ENCODE peak calls at places on chromosome 3, in four cellular contexts. One of them, this sample, is unnamed.

GRCh38 chr3:189249987-189250386 is 78.2 kb downstream of the TPRG1 start:
- DNase-seq in SK-N-SH: no peak
- DNase-seq in substantia nigra: no peak
- DNase-seq in activated naive CD4-positive, alpha-beta T cell treated with anti-CD3 and anti-CD28 coated beads, Interleukin-2, amount 10 ng/mL, durations not matched to agents 7 days and 5 days: no peak
- DNase-seq in this sample: no peak

GRCh38 chr3:25945836-25946235 is 155.9 kb downstream of the OXSM start:
- DNase-seq in SK-N-SH: no peak
- DNase-seq in activated naive CD4-positive, alpha-beta T cell treated with anti-CD3 and anti-CD28 coated beads, Interleukin-2, amount 10 ng/mL, durations not matched to agents 7 days and 5 days: no peak
- DNase-seq in substantia nigra: no peak
- DNase-seq in this sample: no peak

GRCh38 chr3:127456471-127457093 is 134.0 kb downstream of the TPRA1 start:
- DNase-seq in substantia nigra: no peak
- DNase-seq in activated naive CD4-positive, alpha-beta T cell treated with anti-CD3 and anti-CD28 coated beads, Interleukin-2, amount 10 ng/mL, durations not matched to agents 7 days and 5 days: no peak
- DNase-seq in SK-N-SH: no peak
- DNase-seq in this sample: no peak

GRCh38 chr3:45921158-45922038 is 21.9 kb upstream of the CXCR6 start:
- DNase-seq in substantia nigra: no peak
- DNase-seq in activated naive CD4-positive, alpha-beta T cell treated with anti-CD3 and anti-CD28 coated beads, Interleukin-2, amount 10 ng/mL, durations not matched to agents 7 days and 5 days: no peak
- DNase-seq in SK-N-SH: no peak
- DNase-seq in this sample: no peak

GRCh38 chr3:105253225-105253624 is 113.5 kb upstream of the ALCAM start:
- DNase-seq in SK-N-SH: no peak
- DNase-seq in substantia nigra: no peak
- DNase-seq in activated naive CD4-positive, alpha-beta T cell treated with anti-CD3 and anti-CD28 coated beads, Interleukin-2, amount 10 ng/mL, durations not matched to agents 7 days and 5 days: no peak
- DNase-seq in this sample: no peak

GRCh38 chr3:12579919-12580318 is 23.0 kb downstream of the MKRN2 start:
- DNase-seq in substantia nigra: no peak
- DNase-seq in SK-N-SH: no peak
- DNase-seq in activated naive CD4-positive, alpha-beta T cell treated with anti-CD3 and anti-CD28 coated beads, Interleukin-2, amount 10 ng/mL, durations not matched to agents 7 days and 5 days: no peak
- DNase-seq in this sample: no peak

GRCh38 chr3:51970606-51971300 is 3.1 kb downstream of the ABHD14B start:
- DNase-seq in substantia nigra: no peak
- DNase-seq in SK-N-SH: no peak
- DNase-seq in activated naive CD4-positive, alpha-beta T cell treated with anti-CD3 and anti-CD28 coated beads, Interleukin-2, amount 10 ng/mL, durations not matched to agents 7 days and 5 days: no peak
- DNase-seq in this sample: no peak

GRCh38 chr3:123026551-123027291 is 842 bp downstream of the SEMA5B start:
- DNase-seq in SK-N-SH: peak; percentile 79
- DNase-seq in substantia nigra: peak; percentile 20
- DNase-seq in activated naive CD4-positive, alpha-beta T cell treated with anti-CD3 and anti-CD28 coated beads, Interleukin-2, amount 10 ng/mL, durations not matched to agents 7 days and 5 days: peak; percentile 23
- DNase-seq in this sample: peak; percentile 84

GRCh38 chr3:193727089-193727488 is 134.1 kb downstream of the OPA1 start:
- DNase-seq in substantia nigra: no peak
- DNase-seq in activated naive CD4-positive, alpha-beta T cell treated with anti-CD3 and anti-CD28 coated beads, Interleukin-2, amount 10 ng/mL, durations not matched to agents 7 days and 5 days: no peak
- DNase-seq in SK-N-SH: no peak
- DNase-seq in this sample: no peak

GRCh38 chr3:140541975-140542653 is 135.8 kb upstream of the TRIM42 start:
- DNase-seq in SK-N-SH: no peak
- DNase-seq in activated naive CD4-positive, alpha-beta T cell treated with anti-CD3 and anti-CD28 coated beads, Interleukin-2, amount 10 ng/mL, durations not matched to agents 7 days and 5 days: no peak
- DNase-seq in substantia nigra: no peak
- DNase-seq in this sample: no peak

GRCh38 chr3:127389415-127389814 is 101.6 kb upstream of the PRR20G start:
- DNase-seq in SK-N-SH: no peak
- DNase-seq in substantia nigra: no peak
- DNase-seq in activated naive CD4-positive, alpha-beta T cell treated with anti-CD3 and anti-CD28 coated beads, Interleukin-2, amount 10 ng/mL, durations not matched to agents 7 days and 5 days: no peak
- DNase-seq in this sample: no peak

GRCh38 chr3:168186293-168186983 is 90.7 kb upstream of the GOLIM4 start:
- DNase-seq in substantia nigra: no peak
- DNase-seq in SK-N-SH: no peak
- DNase-seq in activated naive CD4-positive, alpha-beta T cell treated with anti-CD3 and anti-CD28 coated beads, Interleukin-2, amount 10 ng/mL, durations not matched to agents 7 days and 5 days: no peak
- DNase-seq in this sample: no peak

GRCh38 chr3:134627831-134628230 is 23.0 kb downstream of the KY start:
- DNase-seq in substantia nigra: no peak
- DNase-seq in SK-N-SH: no peak
- DNase-seq in activated naive CD4-positive, alpha-beta T cell treated with anti-CD3 and anti-CD28 coated beads, Interleukin-2, amount 10 ng/mL, durations not matched to agents 7 days and 5 days: no peak
- DNase-seq in this sample: no peak

GRCh38 chr3:178336336-178336735 is 199.9 kb upstream of the KCNMB2 start:
- DNase-seq in substantia nigra: no peak
- DNase-seq in SK-N-SH: no peak
- DNase-seq in activated naive CD4-positive, alpha-beta T cell treated with anti-CD3 and anti-CD28 coated beads, Interleukin-2, amount 10 ng/mL, durations not matched to agents 7 days and 5 days: no peak
- DNase-seq in this sample: no peak

GRCh38 chr3:139456391-139456790 is 19.9 kb downstream of the RBP2 start:
- DNase-seq in SK-N-SH: no peak
- DNase-seq in substantia nigra: no peak
- DNase-seq in activated naive CD4-positive, alpha-beta T cell treated with anti-CD3 and anti-CD28 coated beads, Interleukin-2, amount 10 ng/mL, durations not matched to agents 7 days and 5 days: no peak
- DNase-seq in this sample: no peak

GRCh38 chr3:87247086-87247781 is 20.1 kb downstream of the CHMP2B start:
- DNase-seq in activated naive CD4-positive, alpha-beta T cell treated with anti-CD3 and anti-CD28 coated beads, Interleukin-2, amount 10 ng/mL, durations not matched to agents 7 days and 5 days: no peak
- DNase-seq in SK-N-SH: no peak
- DNase-seq in substantia nigra: no peak
- DNase-seq in this sample: no peak

GRCh38 chr3:39435006-39435748 is 28.7 kb downstream of the RPSA start:
- DNase-seq in SK-N-SH: no peak
- DNase-seq in substantia nigra: no peak
- DNase-seq in activated naive CD4-positive, alpha-beta T cell treated with anti-CD3 and anti-CD28 coated beads, Interleukin-2, amount 10 ng/mL, durations not matched to agents 7 days and 5 days: no peak
- DNase-seq in this sample: no peak